ENCODE peak calls at places on chromosomes 11 and 22, in eight cellular contexts. One of them, this sample, is unnamed.
A peak's percentile ranks its signal among the peaks of the same experiment; 100 is the strongest.

GRCh38 chr11:120539681-120540369 is 28.3 kb downstream of the GRIK4 start:
- DNase-seq in activated CD4-positive, alpha-beta T cell treated with anti-CD3 and anti-CD28 coated beads, Interleukin-2, amount 50 U/mL, for 48 hours: no peak
- DNase-seq in GM06990: no peak
- DNase-seq in C1 segment of cervical spinal cord: no peak
- DNase-seq in stimulated activated CD4-positive, alpha-beta T cell treated with anti-CD3 and anti-CD28 coated beads, Interleukin-2, amount 100 ng/mL, for 48 hours: no peak
- DNase-seq in IMR-90: peak; percentile 67
- DNase-seq in NCI-H1105 treated with DMSO at 0.1 percent for 48 hours: peak; percentile 83
- DNase-seq in HS-27A: no peak
- DNase-seq in this sample: no peak

GRCh38 chr11:110431212-110432073 is 1.7 kb downstream of the FDX1 start:
- DNase-seq in activated CD4-positive, alpha-beta T cell treated with anti-CD3 and anti-CD28 coated beads, Interleukin-2, amount 50 U/mL, for 48 hours: no peak
- DNase-seq in GM06990: no peak
- DNase-seq in C1 segment of cervical spinal cord: no peak
- DNase-seq in stimulated activated CD4-positive, alpha-beta T cell treated with anti-CD3 and anti-CD28 coated beads, Interleukin-2, amount 100 ng/mL, for 48 hours: no peak
- DNase-seq in IMR-90: peak; percentile 31
- DNase-seq in NCI-H1105 treated with DMSO at 0.1 percent for 48 hours: peak; percentile 48
- DNase-seq in HS-27A: no peak
- DNase-seq in this sample: no peak

GRCh38 chr11:130371004-130371590 is 56.4 kb upstream of the ZBTB44 start:
- DNase-seq in activated CD4-positive, alpha-beta T cell treated with anti-CD3 and anti-CD28 coated beads, Interleukin-2, amount 50 U/mL, for 48 hours: no peak
- DNase-seq in GM06990: no peak
- DNase-seq in C1 segment of cervical spinal cord: no peak
- DNase-seq in stimulated activated CD4-positive, alpha-beta T cell treated with anti-CD3 and anti-CD28 coated beads, Interleukin-2, amount 100 ng/mL, for 48 hours: no peak
- DNase-seq in IMR-90: no peak
- DNase-seq in NCI-H1105 treated with DMSO at 0.1 percent for 48 hours: peak; percentile 30
- DNase-seq in HS-27A: no peak
- DNase-seq in this sample: no peak

GRCh38 chr11:110362916-110363574 is 66.6 kb upstream of the RDX start:
- DNase-seq in activated CD4-positive, alpha-beta T cell treated with anti-CD3 and anti-CD28 coated beads, Interleukin-2, amount 50 U/mL, for 48 hours: no peak
- DNase-seq in GM06990: no peak
- DNase-seq in C1 segment of cervical spinal cord: no peak
- DNase-seq in stimulated activated CD4-positive, alpha-beta T cell treated with anti-CD3 and anti-CD28 coated beads, Interleukin-2, amount 100 ng/mL, for 48 hours: no peak
- DNase-seq in IMR-90: no peak
- DNase-seq in NCI-H1105 treated with DMSO at 0.1 percent for 48 hours: peak; percentile 19
- DNase-seq in HS-27A: no peak
- DNase-seq in this sample: no peak

GRCh38 chr11:87405356-87405755 is 367.6 kb downstream of the TMEM135 start:
- DNase-seq in activated CD4-positive, alpha-beta T cell treated with anti-CD3 and anti-CD28 coated beads, Interleukin-2, amount 50 U/mL, for 48 hours: no peak
- DNase-seq in GM06990: no peak
- DNase-seq in C1 segment of cervical spinal cord: no peak
- DNase-seq in stimulated activated CD4-positive, alpha-beta T cell treated with anti-CD3 and anti-CD28 coated beads, Interleukin-2, amount 100 ng/mL, for 48 hours: no peak
- DNase-seq in IMR-90: no peak
- DNase-seq in NCI-H1105 treated with DMSO at 0.1 percent for 48 hours: no peak
- DNase-seq in HS-27A: no peak
- DNase-seq in this sample: no peak

GRCh38 chr11:99199336-99199735 is 178.6 kb downstream of the CNTN5 start:
- DNase-seq in activated CD4-positive, alpha-beta T cell treated with anti-CD3 and anti-CD28 coated beads, Interleukin-2, amount 50 U/mL, for 48 hours: no peak
- DNase-seq in GM06990: no peak
- DNase-seq in C1 segment of cervical spinal cord: no peak
- DNase-seq in stimulated activated CD4-positive, alpha-beta T cell treated with anti-CD3 and anti-CD28 coated beads, Interleukin-2, amount 100 ng/mL, for 48 hours: no peak
- DNase-seq in IMR-90: no peak
- DNase-seq in NCI-H1105 treated with DMSO at 0.1 percent for 48 hours: no peak
- DNase-seq in HS-27A: no peak
- DNase-seq in this sample: no peak

GRCh38 chr11:95577716-95578460 is 211.7 kb downstream of the FAM76B start:
- DNase-seq in activated CD4-positive, alpha-beta T cell treated with anti-CD3 and anti-CD28 coated beads, Interleukin-2, amount 50 U/mL, for 48 hours: no peak
- DNase-seq in GM06990: no peak
- DNase-seq in C1 segment of cervical spinal cord: no peak
- DNase-seq in stimulated activated CD4-positive, alpha-beta T cell treated with anti-CD3 and anti-CD28 coated beads, Interleukin-2, amount 100 ng/mL, for 48 hours: no peak
- DNase-seq in IMR-90: peak; percentile 83
- DNase-seq in NCI-H1105 treated with DMSO at 0.1 percent for 48 hours: no peak
- DNase-seq in HS-27A: no peak
- DNase-seq in this sample: no peak

GRCh38 chr22:22123118-22123959 is 121.2 kb upstream of the VPREB1 start:
- DNase-seq in activated CD4-positive, alpha-beta T cell treated with anti-CD3 and anti-CD28 coated beads, Interleukin-2, amount 50 U/mL, for 48 hours: no peak
- DNase-seq in GM06990: no peak
- DNase-seq in C1 segment of cervical spinal cord: no peak
- DNase-seq in stimulated activated CD4-positive, alpha-beta T cell treated with anti-CD3 and anti-CD28 coated beads, Interleukin-2, amount 100 ng/mL, for 48 hours: no peak
- DNase-seq in IMR-90: no peak
- DNase-seq in NCI-H1105 treated with DMSO at 0.1 percent for 48 hours: no peak
- DNase-seq in HS-27A: no peak
- DNase-seq in this sample: no peak

GRCh38 chr11:111205622-111206385 is 39.7 kb upstream of the POU2AF2 start:
- DNase-seq in activated CD4-positive, alpha-beta T cell treated with anti-CD3 and anti-CD28 coated beads, Interleukin-2, amount 50 U/mL, for 48 hours: no peak
- DNase-seq in GM06990: no peak
- DNase-seq in C1 segment of cervical spinal cord: no peak
- DNase-seq in stimulated activated CD4-positive, alpha-beta T cell treated with anti-CD3 and anti-CD28 coated beads, Interleukin-2, amount 100 ng/mL, for 48 hours: no peak
- DNase-seq in IMR-90: no peak
- DNase-seq in NCI-H1105 treated with DMSO at 0.1 percent for 48 hours: no peak
- DNase-seq in HS-27A: no peak
- DNase-seq in this sample: no peak

GRCh38 chr11:94521684-94522083 is 9.4 kb downstream of the C11orf97 start:
- DNase-seq in activated CD4-positive, alpha-beta T cell treated with anti-CD3 and anti-CD28 coated beads, Interleukin-2, amount 50 U/mL, for 48 hours: no peak
- DNase-seq in GM06990: no peak
- DNase-seq in C1 segment of cervical spinal cord: no peak
- DNase-seq in stimulated activated CD4-positive, alpha-beta T cell treated with anti-CD3 and anti-CD28 coated beads, Interleukin-2, amount 100 ng/mL, for 48 hours: no peak
- DNase-seq in IMR-90: no peak
- DNase-seq in NCI-H1105 treated with DMSO at 0.1 percent for 48 hours: no peak
- DNase-seq in HS-27A: no peak
- DNase-seq in this sample: no peak

GRCh38 chr11:7869467-7869866 is 61.6 kb downstream of the OR10A6 start:
- DNase-seq in activated CD4-positive, alpha-beta T cell treated with anti-CD3 and anti-CD28 coated beads, Interleukin-2, amount 50 U/mL, for 48 hours: no peak
- DNase-seq in GM06990: no peak
- DNase-seq in C1 segment of cervical spinal cord: no peak
- DNase-seq in stimulated activated CD4-positive, alpha-beta T cell treated with anti-CD3 and anti-CD28 coated beads, Interleukin-2, amount 100 ng/mL, for 48 hours: no peak
- DNase-seq in IMR-90: no peak
- DNase-seq in NCI-H1105 treated with DMSO at 0.1 percent for 48 hours: no peak
- DNase-seq in HS-27A: no peak
- DNase-seq in this sample: no peak